ENCODE peak calls at places on chromosomes 5 and 9, in eight cellular contexts. One of them, this sample, is unnamed.

GRCh38 chr5:111512026-111512405 is 319 bp downstream of the STARD4 start:
- DNase-seq in heart right ventricle: no peak
- DNase-seq in dorsolateral prefrontal cortex: no peak
- DNase-seq in lower lobe of right lung: no peak
- DNase-seq in fibroblast of lung: peak
- DNase-seq in ovary: no peak
- DNase-seq in sigmoid colon: peak
- DNase-seq in psoas muscle: no peak
- DNase-seq in this sample: peak

GRCh38 chr9:133147412-133148271 is 16.1 kb downstream of the GBGT1 start:
- DNase-seq in sigmoid colon: peak
- DNase-seq in ovary: peak
- DNase-seq in lower lobe of right lung: peak
- DNase-seq in heart right ventricle: peak
- DNase-seq in fibroblast of lung: peak
- DNase-seq in dorsolateral prefrontal cortex: peak
- DNase-seq in psoas muscle: peak
- DNase-seq in this sample: peak

GRCh38 chr9:97895695-97896332 is 26.5 kb downstream of the TRMO start:
- DNase-seq in lower lobe of right lung: no peak
- DNase-seq in dorsolateral prefrontal cortex: no peak
- DNase-seq in fibroblast of lung: no peak
- DNase-seq in ovary: no peak
- DNase-seq in sigmoid colon: no peak
- DNase-seq in psoas muscle: no peak
- DNase-seq in heart right ventricle: no peak
- DNase-seq in this sample: peak

GRCh38 chr5:102295534-102296228 is 403 bp downstream of the SLCO4C1 start:
- DNase-seq in heart right ventricle: peak
- DNase-seq in lower lobe of right lung: peak
- DNase-seq in psoas muscle: peak
- DNase-seq in fibroblast of lung: no peak
- DNase-seq in ovary: no peak
- DNase-seq in sigmoid colon: no peak
- DNase-seq in dorsolateral prefrontal cortex: no peak
- DNase-seq in this sample: no peak

GRCh38 chr5:159331099-159331973 is 1.0 kb upstream of the IL12B start:
- DNase-seq in sigmoid colon: peak
- DNase-seq in fibroblast of lung: peak
- DNase-seq in ovary: peak
- DNase-seq in psoas muscle: peak
- DNase-seq in lower lobe of right lung: peak
- DNase-seq in dorsolateral prefrontal cortex: peak
- DNase-seq in heart right ventricle: peak
- DNase-seq in this sample: peak

GRCh38 chr9:131837316-131837715 is 97.4 kb upstream of the RAPGEF1 start:
- DNase-seq in lower lobe of right lung: no peak
- DNase-seq in ovary: no peak
- DNase-seq in fibroblast of lung: no peak
- DNase-seq in sigmoid colon: no peak
- DNase-seq in heart right ventricle: peak
- DNase-seq in dorsolateral prefrontal cortex: no peak
- DNase-seq in psoas muscle: peak
- DNase-seq in this sample: peak

GRCh38 chr5:11046160-11046559 is 285.1 kb upstream of the DAP start:
- DNase-seq in fibroblast of lung: peak
- DNase-seq in dorsolateral prefrontal cortex: no peak
- DNase-seq in sigmoid colon: no peak
- DNase-seq in heart right ventricle: no peak
- DNase-seq in psoas muscle: no peak
- DNase-seq in lower lobe of right lung: no peak
- DNase-seq in ovary: no peak
- DNase-seq in this sample: no peak

GRCh38 chr9:32292611-32293010 is 91.8 kb upstream of the ACO1 start:
- DNase-seq in psoas muscle: no peak
- DNase-seq in fibroblast of lung: no peak
- DNase-seq in sigmoid colon: no peak
- DNase-seq in lower lobe of right lung: no peak
- DNase-seq in heart right ventricle: no peak
- DNase-seq in dorsolateral prefrontal cortex: no peak
- DNase-seq in ovary: no peak
- DNase-seq in this sample: no peak

GRCh38 chr5:104016650-104017049 is 454.1 kb upstream of the NUDT12 start:
- DNase-seq in sigmoid colon: no peak
- DNase-seq in ovary: no peak
- DNase-seq in lower lobe of right lung: no peak
- DNase-seq in psoas muscle: no peak
- DNase-seq in heart right ventricle: no peak
- DNase-seq in fibroblast of lung: peak
- DNase-seq in dorsolateral prefrontal cortex: no peak
- DNase-seq in this sample: peak

GRCh38 chr5:170393235-170393634 is 4.1 kb upstream of the KCNMB1 start:
- DNase-seq in lower lobe of right lung: no peak
- DNase-seq in psoas muscle: no peak
- DNase-seq in ovary: no peak
- DNase-seq in sigmoid colon: no peak
- DNase-seq in heart right ventricle: no peak
- DNase-seq in dorsolateral prefrontal cortex: no peak
- DNase-seq in fibroblast of lung: no peak
- DNase-seq in this sample: no peak

GRCh38 chr5:76735762-76736545 is 20.0 kb downstream of the F2R start:
- DNase-seq in lower lobe of right lung: no peak
- DNase-seq in sigmoid colon: no peak
- DNase-seq in psoas muscle: no peak
- DNase-seq in heart right ventricle: no peak
- DNase-seq in fibroblast of lung: no peak
- DNase-seq in ovary: no peak
- DNase-seq in dorsolateral prefrontal cortex: no peak
- DNase-seq in this sample: no peak

GRCh38 chr5:154236459-154237375 is 46.2 kb downstream of the GALNT10 start:
- DNase-seq in lower lobe of right lung: no peak
- DNase-seq in sigmoid colon: no peak
- DNase-seq in fibroblast of lung: no peak
- DNase-seq in dorsolateral prefrontal cortex: no peak
- DNase-seq in heart right ventricle: no peak
- DNase-seq in psoas muscle: no peak
- DNase-seq in ovary: no peak
- DNase-seq in this sample: no peak

GRCh38 chr5:122182491-122182921 is 53.2 kb downstream of the ZNF474 start:
- DNase-seq in ovary: peak
- DNase-seq in lower lobe of right lung: no peak
- DNase-seq in heart right ventricle: no peak
- DNase-seq in sigmoid colon: peak
- DNase-seq in psoas muscle: no peak
- DNase-seq in fibroblast of lung: peak
- DNase-seq in dorsolateral prefrontal cortex: peak
- DNase-seq in this sample: peak

GRCh38 chr5:152097128-152097527 is 172.5 kb upstream of the GLRA1 start:
- DNase-seq in fibroblast of lung: no peak
- DNase-seq in lower lobe of right lung: no peak
- DNase-seq in dorsolateral prefrontal cortex: no peak
- DNase-seq in ovary: no peak
- DNase-seq in psoas muscle: no peak
- DNase-seq in sigmoid colon: no peak
- DNase-seq in heart right ventricle: no peak
- DNase-seq in this sample: no peak

GRCh38 chr5:82092-82491 is 9.9 kb upstream of the PLEKHG4B start:
- DNase-seq in heart right ventricle: no peak
- DNase-seq in fibroblast of lung: no peak
- DNase-seq in ovary: no peak
- DNase-seq in lower lobe of right lung: no peak
- DNase-seq in psoas muscle: no peak
- DNase-seq in sigmoid colon: no peak
- DNase-seq in dorsolateral prefrontal cortex: no peak
- DNase-seq in this sample: no peak

GRCh38 chr9:134475051-134475790 is 149.0 kb downstream of the RXRA start:
- DNase-seq in psoas muscle: peak
- DNase-seq in sigmoid colon: peak
- DNase-seq in fibroblast of lung: peak
- DNase-seq in heart right ventricle: peak
- DNase-seq in dorsolateral prefrontal cortex: no peak
- DNase-seq in ovary: peak
- DNase-seq in lower lobe of right lung: peak
- DNase-seq in this sample: no peak

GRCh38 chr5:10320793-10321192 is 13.1 kb upstream of the CMBL start:
- DNase-seq in heart right ventricle: no peak
- DNase-seq in fibroblast of lung: no peak
- DNase-seq in lower lobe of right lung: no peak
- DNase-seq in ovary: no peak
- DNase-seq in sigmoid colon: peak
- DNase-seq in psoas muscle: no peak
- DNase-seq in dorsolateral prefrontal cortex: no peak
- DNase-seq in this sample: no peak

GRCh38 chr5:153938131-153938842 is 100.4 kb downstream of the FAM114A2 start:
- DNase-seq in psoas muscle: no peak
- DNase-seq in dorsolateral prefrontal cortex: no peak
- DNase-seq in ovary: no peak
- DNase-seq in sigmoid colon: no peak
- DNase-seq in lower lobe of right lung: no peak
- DNase-seq in fibroblast of lung: no peak
- DNase-seq in heart right ventricle: no peak
- DNase-seq in this sample: no peak

GRCh38 chr5:3004361-3005080 is 253.0 kb upstream of the IRX2 start:
- DNase-seq in psoas muscle: no peak
- DNase-seq in ovary: no peak
- DNase-seq in heart right ventricle: no peak
- DNase-seq in fibroblast of lung: no peak
- DNase-seq in lower lobe of right lung: no peak
- DNase-seq in dorsolateral prefrontal cortex: no peak
- DNase-seq in sigmoid colon: no peak
- DNase-seq in this sample: no peak

GRCh38 chr5:74073257-74073656 is 447.3 kb downstream of the ARHGEF28 start:
- DNase-seq in ovary: no peak
- DNase-seq in sigmoid colon: no peak
- DNase-seq in lower lobe of right lung: no peak
- DNase-seq in psoas muscle: no peak
- DNase-seq in heart right ventricle: no peak
- DNase-seq in fibroblast of lung: no peak
- DNase-seq in dorsolateral prefrontal cortex: no peak
- DNase-seq in this sample: no peak
- H3K4me3 ChIP-seq in ovary: no peak
- H3K4me3 ChIP-seq in sigmoid colon: no peak
- H3K4me3 ChIP-seq in lower lobe of right lung: no peak
- H3K4me3 ChIP-seq in psoas muscle: no peak
- H3K4me3 ChIP-seq in heart right ventricle: no peak
- H3K4me3 ChIP-seq in fibroblast of lung: no peak
- H3K4me3 ChIP-seq in dorsolateral prefrontal cortex: no peak
- H3K4me3 ChIP-seq in this sample: no peak

GRCh38 chr9:136434580-136435169 is 5.0 kb downstream of the INPP5E start:
- DNase-seq in dorsolateral prefrontal cortex: no peak
- DNase-seq in fibroblast of lung: no peak
- DNase-seq in sigmoid colon: no peak
- DNase-seq in psoas muscle: no peak
- DNase-seq in ovary: no peak
- DNase-seq in lower lobe of right lung: no peak
- DNase-seq in heart right ventricle: no peak
- DNase-seq in this sample: no peak
- TF ChIP-seq CTCF in dorsolateral prefrontal cortex: no peak
- TF ChIP-seq CTCF in fibroblast of lung: no peak
- TF ChIP-seq CTCF in sigmoid colon: no peak
- TF ChIP-seq CTCF in psoas muscle: no peak
- TF ChIP-seq CTCF in ovary: no peak
- TF ChIP-seq CTCF in lower lobe of right lung: no peak
- TF ChIP-seq CTCF in heart right ventricle: no peak
- TF ChIP-seq CTCF in this sample: no peak

DNA sequence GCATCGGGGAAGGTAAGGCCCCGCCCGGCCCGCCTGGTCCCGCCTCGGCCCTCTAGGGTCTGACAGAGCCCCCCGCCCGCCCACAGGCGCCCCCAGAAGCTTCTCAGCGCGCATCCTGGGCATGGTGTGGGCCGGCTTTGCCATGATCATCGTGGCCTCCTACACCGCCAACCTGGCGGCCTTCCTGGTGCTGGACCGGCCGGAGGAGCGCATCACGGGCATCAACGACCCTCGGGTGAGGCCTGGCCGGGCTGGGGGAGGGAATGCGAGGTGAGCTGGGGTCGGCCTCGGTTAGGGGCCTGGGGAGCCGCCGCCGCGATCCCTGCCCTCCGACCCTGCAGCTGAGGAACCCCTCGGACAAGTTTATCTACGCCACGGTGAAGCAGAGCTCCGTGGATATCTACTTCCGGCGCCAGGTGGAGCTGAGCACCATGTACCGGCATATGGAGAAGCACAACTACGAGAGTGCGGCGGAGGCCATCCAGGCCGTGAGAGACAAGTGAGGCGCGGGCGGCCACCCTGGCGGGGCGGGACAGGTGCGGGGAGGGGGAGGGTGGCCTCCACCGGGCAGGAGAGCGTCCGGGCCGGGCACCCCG is 7.2 kb downstream of the LRRC26 start:
- DNase-seq in psoas muscle: no peak
- DNase-seq in ovary: no peak
- DNase-seq in dorsolateral prefrontal cortex: no peak
- DNase-seq in heart right ventricle: no peak
- DNase-seq in fibroblast of lung: no peak
- DNase-seq in sigmoid colon: no peak
- DNase-seq in lower lobe of right lung: no peak
- DNase-seq in this sample: peak
- H3K4me3 ChIP-seq in psoas muscle: peak
- H3K4me3 ChIP-seq in ovary: no peak
- H3K4me3 ChIP-seq in dorsolateral prefrontal cortex: no peak
- H3K4me3 ChIP-seq in heart right ventricle: peak
- H3K4me3 ChIP-seq in fibroblast of lung: no peak
- H3K4me3 ChIP-seq in sigmoid colon: peak
- H3K4me3 ChIP-seq in lower lobe of right lung: peak
- H3K4me3 ChIP-seq in this sample: peak

GRCh38 chr9:137188490-137189296 is at the start of the genes ANAPC2 and SSNA1:
- DNase-seq in fibroblast of lung: peak
- DNase-seq in sigmoid colon: peak
- DNase-seq in psoas muscle: peak
- DNase-seq in lower lobe of right lung: peak
- DNase-seq in ovary: peak
- DNase-seq in heart right ventricle: peak
- DNase-seq in dorsolateral prefrontal cortex: peak
- DNase-seq in this sample: peak
- TF ChIP-seq CTCF in fibroblast of lung: peak
- TF ChIP-seq CTCF in sigmoid colon: no peak
- TF ChIP-seq CTCF in psoas muscle: peak
- TF ChIP-seq CTCF in lower lobe of right lung: no peak
- TF ChIP-seq CTCF in ovary: peak
- TF ChIP-seq CTCF in heart right ventricle: peak
- TF ChIP-seq CTCF in dorsolateral prefrontal cortex: peak
- TF ChIP-seq CTCF in this sample: peak

DNA sequence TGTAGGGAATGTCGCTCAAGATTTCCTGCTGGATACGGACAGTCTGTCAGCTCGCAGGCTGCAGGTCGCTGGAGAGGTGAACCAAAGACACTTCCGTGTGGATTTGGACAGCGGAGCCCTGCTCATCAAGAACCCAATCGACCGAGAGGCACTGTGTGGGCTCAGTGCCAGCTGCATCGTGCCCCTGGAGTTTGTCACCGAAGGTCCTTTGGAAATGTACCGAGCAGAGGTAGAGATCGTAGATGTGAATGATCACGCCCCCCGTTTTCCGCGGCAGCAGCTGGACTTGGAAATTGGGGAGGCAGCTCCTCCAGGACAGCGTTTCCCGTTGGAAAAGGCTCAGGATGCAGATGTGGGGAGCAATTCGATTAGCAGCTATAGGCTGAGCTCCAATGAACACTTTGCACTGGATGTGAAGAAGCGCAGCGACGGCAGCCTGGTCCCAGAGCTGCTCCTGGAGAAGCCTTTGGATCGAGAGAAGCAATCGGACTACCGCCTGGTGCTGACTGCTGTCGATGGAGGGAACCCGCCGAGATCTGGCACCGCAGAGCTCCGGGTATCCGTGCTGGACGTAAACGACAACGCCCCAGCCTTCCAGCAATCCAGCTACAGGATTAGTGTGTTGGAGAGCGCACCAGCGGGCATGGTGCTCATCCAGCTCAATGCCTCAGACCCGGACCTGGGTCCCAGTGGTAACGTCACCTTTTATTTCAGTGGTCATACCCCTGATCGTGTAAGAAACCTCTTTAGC is 650 bp downstream of the PCDHGC4 start:
- DNase-seq in psoas muscle: no peak
- DNase-seq in lower lobe of right lung: no peak
- DNase-seq in ovary: no peak
- DNase-seq in heart right ventricle: no peak
- DNase-seq in dorsolateral prefrontal cortex: no peak
- DNase-seq in fibroblast of lung: no peak
- DNase-seq in sigmoid colon: no peak
- DNase-seq in this sample: no peak
- H3K4me3 ChIP-seq in psoas muscle: peak
- H3K4me3 ChIP-seq in lower lobe of right lung: peak
- H3K4me3 ChIP-seq in ovary: peak
- H3K4me3 ChIP-seq in heart right ventricle: peak
- H3K4me3 ChIP-seq in dorsolateral prefrontal cortex: peak
- H3K4me3 ChIP-seq in fibroblast of lung: peak
- H3K4me3 ChIP-seq in sigmoid colon: peak
- H3K4me3 ChIP-seq in this sample: peak

This sample was measured in epithelial cell of esophagus.